ENCODE peak calls at places on chromosome 12, in ten cellular contexts. One of them, this sample, is unnamed.

GRCh38 chr12:42281281-42281680 is 43.2 kb upstream of the YAF2 start:
- DNase-seq in IMR-90: no peak
- DNase-seq in CD8-positive, alpha-beta T cell: no peak
- DNase-seq in RWPE2: no peak
- DNase-seq in tibial nerve: no peak
- DNase-seq in hepatocyte: peak; percentile 37
- DNase-seq in body of pancreas: no peak
- DNase-seq in A549: no peak
- DNase-seq in colonic mucosa: no peak
- DNase-seq in mammary epithelial cell: no peak
- DNase-seq in this sample: no peak

GRCh38 chr12:321606-322326 is 59.1 kb upstream of the SLC6A13 start:
- DNase-seq in IMR-90: no peak
- DNase-seq in CD8-positive, alpha-beta T cell: no peak
- DNase-seq in RWPE2: no peak
- DNase-seq in tibial nerve: no peak
- DNase-seq in hepatocyte: peak; percentile 31
- DNase-seq in body of pancreas: peak; percentile 60
- DNase-seq in A549: peak; percentile 45
- DNase-seq in colonic mucosa: no peak
- DNase-seq in mammary epithelial cell: peak; percentile 1
- DNase-seq in this sample: no peak

GRCh38 chr12:105876426-105876927 is 262.3 kb downstream of the NUAK1 start:
- DNase-seq in IMR-90: no peak
- DNase-seq in CD8-positive, alpha-beta T cell: no peak
- DNase-seq in RWPE2: no peak
- DNase-seq in tibial nerve: no peak
- DNase-seq in hepatocyte: no peak
- DNase-seq in body of pancreas: no peak
- DNase-seq in A549: no peak
- DNase-seq in colonic mucosa: no peak
- DNase-seq in mammary epithelial cell: no peak
- DNase-seq in this sample: no peak

GRCh38 chr12:131072446-131073230 is 118.9 kb downstream of the ADGRD1 start:
- DNase-seq in IMR-90: no peak
- DNase-seq in CD8-positive, alpha-beta T cell: no peak
- DNase-seq in RWPE2: no peak
- DNase-seq in tibial nerve: no peak
- DNase-seq in hepatocyte: no peak
- DNase-seq in body of pancreas: no peak
- DNase-seq in A549: no peak
- DNase-seq in colonic mucosa: no peak
- DNase-seq in mammary epithelial cell: no peak
- DNase-seq in this sample: no peak

GRCh38 chr12:122072031-122072970 is 6.3 kb upstream of the MLXIP start:
- DNase-seq in IMR-90: peak; percentile 95
- DNase-seq in CD8-positive, alpha-beta T cell: no peak
- DNase-seq in RWPE2: no peak
- DNase-seq in tibial nerve: peak; percentile 63
- DNase-seq in hepatocyte: peak; percentile 69
- DNase-seq in body of pancreas: peak; percentile 64
- DNase-seq in A549: peak; percentile 94
- DNase-seq in colonic mucosa: peak; percentile 41
- DNase-seq in mammary epithelial cell: peak; percentile 80
- DNase-seq in this sample: peak; percentile 76

GRCh38 chr12:123107926-123108681 is 42.8 kb downstream of the PITPNM2 start:
- DNase-seq in IMR-90: no peak
- DNase-seq in CD8-positive, alpha-beta T cell: no peak
- DNase-seq in RWPE2: no peak
- DNase-seq in tibial nerve: no peak
- DNase-seq in hepatocyte: no peak
- DNase-seq in body of pancreas: no peak
- DNase-seq in A549: no peak
- DNase-seq in colonic mucosa: no peak
- DNase-seq in mammary epithelial cell: no peak
- DNase-seq in this sample: no peak

GRCh38 chr12:85057370-85057963 is 21.3 kb downstream of the LRRIQ1 start:
- DNase-seq in IMR-90: peak; percentile 41
- DNase-seq in CD8-positive, alpha-beta T cell: no peak
- DNase-seq in RWPE2: no peak
- DNase-seq in tibial nerve: peak; percentile 55
- DNase-seq in hepatocyte: peak; percentile 69
- DNase-seq in body of pancreas: peak; percentile 35
- DNase-seq in A549: peak; percentile 68
- DNase-seq in colonic mucosa: peak; percentile 45
- DNase-seq in mammary epithelial cell: peak; percentile 27
- DNase-seq in this sample: no peak

GRCh38 chr12:127008758-127009403 is 1258.1 kb upstream of the TMEM132C start:
- DNase-seq in IMR-90: no peak
- DNase-seq in CD8-positive, alpha-beta T cell: no peak
- DNase-seq in RWPE2: no peak
- DNase-seq in tibial nerve: no peak
- DNase-seq in hepatocyte: peak; percentile 13
- DNase-seq in body of pancreas: no peak
- DNase-seq in A549: no peak
- DNase-seq in colonic mucosa: peak; percentile 31
- DNase-seq in mammary epithelial cell: no peak
- DNase-seq in this sample: no peak

GRCh38 chr12:132395192-132395907 is 66.0 kb upstream of the GALNT9 start:
- DNase-seq in IMR-90: no peak
- DNase-seq in CD8-positive, alpha-beta T cell: no peak
- DNase-seq in RWPE2: peak; percentile 40
- DNase-seq in tibial nerve: no peak
- DNase-seq in hepatocyte: no peak
- DNase-seq in body of pancreas: no peak
- DNase-seq in A549: no peak
- DNase-seq in colonic mucosa: no peak
- DNase-seq in mammary epithelial cell: no peak
- DNase-seq in this sample: no peak

GRCh38 chr12:120227233-120228040 is 26.5 kb upstream of the RPLP0 start:
- DNase-seq in IMR-90: no peak
- DNase-seq in CD8-positive, alpha-beta T cell: no peak
- DNase-seq in RWPE2: no peak
- DNase-seq in tibial nerve: no peak
- DNase-seq in hepatocyte: peak; percentile 54
- DNase-seq in body of pancreas: no peak
- DNase-seq in A549: no peak
- DNase-seq in colonic mucosa: no peak
- DNase-seq in mammary epithelial cell: no peak
- DNase-seq in this sample: no peak

GRCh38 chr12:120223458-120224303 is 22.8 kb upstream of the RPLP0 start:
- DNase-seq in IMR-90: peak; percentile 47
- DNase-seq in CD8-positive, alpha-beta T cell: no peak
- DNase-seq in RWPE2: no peak
- DNase-seq in tibial nerve: no peak
- DNase-seq in hepatocyte: no peak
- DNase-seq in body of pancreas: no peak
- DNase-seq in A549: no peak
- DNase-seq in colonic mucosa: no peak
- DNase-seq in mammary epithelial cell: peak; percentile 57
- DNase-seq in this sample: no peak

GRCh38 chr12:120225852-120226640 is 25.1 kb upstream of the RPLP0 start:
- DNase-seq in IMR-90: no peak
- DNase-seq in CD8-positive, alpha-beta T cell: no peak
- DNase-seq in RWPE2: no peak
- DNase-seq in tibial nerve: no peak
- DNase-seq in hepatocyte: no peak
- DNase-seq in body of pancreas: peak; percentile 40
- DNase-seq in A549: no peak
- DNase-seq in colonic mucosa: peak; percentile 88
- DNase-seq in mammary epithelial cell: no peak
- DNase-seq in this sample: no peak

GRCh38 chr12:120224304-120225199 is 23.6 kb upstream of the RPLP0 start:
- DNase-seq in IMR-90: no peak
- DNase-seq in CD8-positive, alpha-beta T cell: no peak
- DNase-seq in RWPE2: no peak
- DNase-seq in tibial nerve: no peak
- DNase-seq in hepatocyte: peak; percentile 72
- DNase-seq in body of pancreas: peak; percentile 91
- DNase-seq in A549: no peak
- DNase-seq in colonic mucosa: peak; percentile 85
- DNase-seq in mammary epithelial cell: peak; percentile 45
- DNase-seq in this sample: no peak

GRCh38 chr12:120225200-120225558 is 24.3 kb upstream of the RPLP0 start:
- DNase-seq in IMR-90: no peak
- DNase-seq in CD8-positive, alpha-beta T cell: no peak
- DNase-seq in RWPE2: no peak
- DNase-seq in tibial nerve: no peak
- DNase-seq in hepatocyte: peak; percentile 70
- DNase-seq in body of pancreas: no peak
- DNase-seq in A549: no peak
- DNase-seq in colonic mucosa: no peak
- DNase-seq in mammary epithelial cell: no peak
- DNase-seq in this sample: no peak
- H3K4me1 ChIP-seq in IMR-90: peaks cover 26% of the 10 kb centered on the region
- H3K4me1 ChIP-seq in CD8-positive, alpha-beta T cell: peaks cover 51% of the 10 kb centered on the region
- H3K4me1 ChIP-seq in RWPE2: peaks cover 55% of the 10 kb centered on the region
- H3K4me1 ChIP-seq in tibial nerve: peaks cover 49% of the 10 kb centered on the region
- H3K4me1 ChIP-seq in hepatocyte: peaks cover 64% of the 10 kb centered on the region
- H3K4me1 ChIP-seq in body of pancreas: peaks cover 52% of the 10 kb centered on the region
- H3K4me1 ChIP-seq in A549: peaks cover 59% of the 10 kb centered on the region
- H3K4me1 ChIP-seq in colonic mucosa: peaks cover 34% of the 10 kb centered on the region
- H3K4me1 ChIP-seq in mammary epithelial cell: peaks cover 61% of the 10 kb centered on the region
- H3K4me1 ChIP-seq in this sample: peaks cover 21% of the 10 kb centered on the region

GRCh38 chr12:9367828-9368227 is 159.6 kb upstream of the PZP start:
- DNase-seq in IMR-90: no peak
- DNase-seq in CD8-positive, alpha-beta T cell: no peak
- DNase-seq in RWPE2: no peak
- DNase-seq in tibial nerve: no peak
- DNase-seq in hepatocyte: no peak
- DNase-seq in body of pancreas: no peak
- DNase-seq in A549: no peak
- DNase-seq in colonic mucosa: no peak
- DNase-seq in mammary epithelial cell: no peak
- DNase-seq in this sample: no peak

GRCh38 chr12:9367201-9367600 is 159.0 kb upstream of the PZP start:
- DNase-seq in IMR-90: no peak
- DNase-seq in CD8-positive, alpha-beta T cell: no peak
- DNase-seq in RWPE2: no peak
- DNase-seq in tibial nerve: no peak
- DNase-seq in hepatocyte: no peak
- DNase-seq in body of pancreas: no peak
- DNase-seq in A549: no peak
- DNase-seq in colonic mucosa: no peak
- DNase-seq in mammary epithelial cell: no peak
- DNase-seq in this sample: no peak

GRCh38 chr12:9372202-9372601 is 164.0 kb upstream of the PZP start:
- DNase-seq in IMR-90: peak; percentile 9
- DNase-seq in CD8-positive, alpha-beta T cell: no peak
- DNase-seq in RWPE2: no peak
- DNase-seq in tibial nerve: no peak
- DNase-seq in hepatocyte: peak; percentile 36
- DNase-seq in body of pancreas: no peak
- DNase-seq in A549: peak; percentile 30
- DNase-seq in colonic mucosa: no peak
- DNase-seq in mammary epithelial cell: peak; percentile 34
- DNase-seq in this sample: no peak
- TF ChIP-seq CTCF in IMR-90: no peak
- TF ChIP-seq CTCF in CD8-positive, alpha-beta T cell: no peak
- TF ChIP-seq CTCF in RWPE2: no peak
- TF ChIP-seq CTCF in tibial nerve: no peak
- TF ChIP-seq CTCF in hepatocyte: peak; percentile 33
- TF ChIP-seq CTCF in body of pancreas: no peak
- TF ChIP-seq CTCF in A549: no peak
- TF ChIP-seq CTCF in colonic mucosa: no peak
- TF ChIP-seq CTCF in mammary epithelial cell: peak; percentile 23
- TF ChIP-seq CTCF in this sample: no peak

DNA sequence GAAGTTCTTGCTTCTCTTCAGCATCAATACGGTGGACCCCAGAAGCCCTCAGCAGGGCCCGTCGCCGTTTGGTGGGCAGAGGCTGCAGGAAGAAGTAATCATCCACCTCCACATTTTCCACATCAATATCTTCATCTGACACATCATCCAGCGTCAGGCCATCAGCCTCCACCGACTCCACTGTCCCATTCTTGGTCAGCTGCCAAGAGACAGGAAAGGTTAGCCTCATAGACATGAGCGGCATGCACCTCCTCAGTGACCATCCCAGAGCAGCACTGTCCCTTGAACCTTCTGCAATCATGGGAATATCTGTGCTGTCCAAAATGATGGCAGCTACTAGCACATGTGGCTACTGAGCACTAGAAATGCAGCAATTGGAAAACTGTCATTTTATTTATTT is 15.6 kb downstream of the CSRNP2 start:
- DNase-seq in IMR-90: no peak
- DNase-seq in CD8-positive, alpha-beta T cell: no peak
- DNase-seq in RWPE2: no peak
- DNase-seq in tibial nerve: no peak
- DNase-seq in hepatocyte: no peak
- DNase-seq in body of pancreas: no peak
- DNase-seq in A549: no peak
- DNase-seq in colonic mucosa: no peak
- DNase-seq in mammary epithelial cell: no peak
- DNase-seq in this sample: no peak
- H3K4me3 ChIP-seq in IMR-90: no peak overlapping the region
- H3K4me3 ChIP-seq in CD8-positive, alpha-beta T cell: no peak overlapping the region
- H3K4me3 ChIP-seq in RWPE2: no peak overlapping the region
- H3K4me3 ChIP-seq in tibial nerve: no peak overlapping the region
- H3K4me3 ChIP-seq in hepatocyte: no peak overlapping the region
- H3K4me3 ChIP-seq in body of pancreas: no peak overlapping the region
- H3K4me3 ChIP-seq in A549: no peak overlapping the region
- H3K4me3 ChIP-seq in colonic mucosa: no peak overlapping the region
- H3K4me3 ChIP-seq in mammary epithelial cell: no peak overlapping the region
- H3K4me3 ChIP-seq in this sample: no peak overlapping the region

DNA sequence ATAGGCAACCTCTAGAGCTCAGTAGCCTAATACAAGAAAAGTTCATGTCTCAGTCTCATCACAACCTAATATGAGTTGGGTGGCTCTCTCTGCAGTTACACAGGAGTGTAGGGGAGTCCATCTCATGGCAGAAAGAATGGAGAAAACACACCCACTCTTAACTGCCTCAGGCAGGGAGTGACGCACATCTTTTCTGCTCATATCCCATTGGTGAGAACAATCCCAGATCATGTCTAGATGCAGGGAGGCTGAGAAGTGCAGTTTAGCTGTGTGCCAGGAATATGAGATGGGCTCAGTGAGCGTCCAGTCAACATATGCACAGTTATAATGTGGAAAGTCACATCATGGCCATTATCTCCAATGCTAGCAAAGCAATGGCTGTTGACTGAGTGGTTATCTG is 59.3 kb upstream of the KCNA5 start:
- DNase-seq in IMR-90: no peak
- DNase-seq in CD8-positive, alpha-beta T cell: no peak
- DNase-seq in RWPE2: no peak
- DNase-seq in tibial nerve: no peak
- DNase-seq in hepatocyte: no peak
- DNase-seq in body of pancreas: no peak
- DNase-seq in A549: no peak
- DNase-seq in colonic mucosa: no peak
- DNase-seq in mammary epithelial cell: no peak
- DNase-seq in this sample: no peak
- H3K4me1 ChIP-seq in IMR-90: no peaks in the 10 kb centered on the region
- H3K4me1 ChIP-seq in CD8-positive, alpha-beta T cell: no peaks in the 10 kb centered on the region
- H3K4me1 ChIP-seq in RWPE2: no peaks in the 10 kb centered on the region
- H3K4me1 ChIP-seq in tibial nerve: no peaks in the 10 kb centered on the region
- H3K4me1 ChIP-seq in hepatocyte: peaks cover 2% of the 10 kb centered on the region
- H3K4me1 ChIP-seq in body of pancreas: no peaks in the 10 kb centered on the region
- H3K4me1 ChIP-seq in A549: no peaks in the 10 kb centered on the region
- H3K4me1 ChIP-seq in colonic mucosa: no peaks in the 10 kb centered on the region
- H3K4me1 ChIP-seq in mammary epithelial cell: no peaks in the 10 kb centered on the region
- H3K4me1 ChIP-seq in this sample: no peaks in the 10 kb centered on the region

This sample was measured in adrenal gland.